ENCODE peak calls at places on chromosomes 2 and 18, in four cellular contexts. O is T47D, U is T-helper 1 cell, V is GM13976. C is an unnamed sample.

GRCh38 chr2:173232956-173233744 is 121.5 kb upstream of the CDCA7 start:
- DNase-seq in V (no peak), U (no peak), O (no peak), C (no peak)

GRCh38 chr2:86661333-86661732 is 37.7 kb upstream of the RNF103 start:
- DNase-seq in U (no peak), V (no peak), O (no peak), C (no peak)

GRCh38 chr2:852168-852567 is 98.5 kb upstream of the SNTG2 start:
- DNase-seq in U (no peak), V (no peak), O (no peak), C (no peak)

GRCh38 chr2:171864357-171864985 is 29.6 kb downstream of the SLC25A12 start:
- DNase-seq in O (no peak), V (no peak), U (no peak), C (no peak)

GRCh38 chr18:61606068-61606660 is 272.9 kb downstream of the CDH20 start:
- DNase-seq in V (no peak), O (no peak), U (no peak), C (no peak)

GRCh38 chr18:48676756-48677368 is 138.0 kb downstream of the CTIF start:
- DNase-seq in U (peak), V (peak), O (peak), C (no peak)

GRCh38 chr18:48219429-48220145 is 189.6 kb downstream of the ZBTB7C start:
- DNase-seq in O (no peak), U (no peak), V (no peak), C (no peak)

GRCh38 chr2:98039085-98039756 is 43.5 kb upstream of the TMEM131 start:
- DNase-seq in U (no peak), O (no peak), V (no peak), C (no peak)

GRCh38 chr18:49062832-49063226 is 112.1 kb upstream of the SMAD7 start:
- DNase-seq in O (no peak), V (no peak), U (no peak), C (no peak)

GRCh38 chr2:86214503-86214832 is 15.2 kb downstream of the MRPL35 start:
- DNase-seq in U (no peak), V (no peak), O (no peak), C (no peak)